ENCODE peak calls at places on chromosomes 12 and 14, in six cellular contexts. D is hepatocyte, I is gastrocnemius medialis, H is lower lobe of right lung, T is neuronal stem cell, Y is left lung. E is an unnamed sample.

GRCh38 chr12:75868501-75868900 is 163.1 kb downstream of the PHLDA1 start:
- DNase-seq in D (no peak), I (no peak), H (no peak), T (no peak), Y (no peak), E (no peak)

GRCh38 chr12:84912191-84913142 is at the start of gene SLC6A15:
- DNase-seq in D (peak; percentile 85), I (no peak), H (peak; percentile 55), T (peak; percentile 76), Y (peak; percentile 38), E (no peak)

GRCh38 chr12:51242896-51243295 is 4.3 kb downstream of the DAZAP2 start:
- DNase-seq in D (no peak), I (no peak), H (no peak), T (no peak), Y (no peak), E (no peak)

GRCh38 chr12:96876966-96877365 is 30.1 kb upstream of the NEDD1 start:
- DNase-seq in D (no peak), I (no peak), H (no peak), T (no peak), Y (no peak), E (no peak)

GRCh38 chr12:29316772-29317171 is 64.2 kb downstream of the ERGIC2 start:
- DNase-seq in D (peak; percentile 9), I (no peak), H (no peak), T (no peak), Y (no peak), E (no peak)

GRCh38 chr14:77119852-77120251 is 21.7 kb downstream of the ZDHHC22 start:
- DNase-seq in D (no peak), I (no peak), H (no peak), T (no peak), Y (no peak), E (no peak)

GRCh38 chr12:3294481-3294911 is 196.5 kb upstream of the PRMT8 start:
- DNase-seq in D (no peak), I (no peak), H (no peak), T (no peak), Y (no peak), E (no peak)

GRCh38 chr12:130480887-130481286 is 143.2 kb downstream of the PIWIL1 start:
- DNase-seq in D (no peak), I (no peak), H (no peak), T (no peak), Y (no peak), E (no peak)

GRCh38 chr12:50924131-50924438 is 28.3 kb upstream of the HIGD1C start:
- DNase-seq in D (no peak), I (no peak), H (no peak), T (no peak), Y (no peak), E (no peak)

GRCh38 chr14:76769636-76770292 is 8.5 kb downstream of the VASH1 start:
- DNase-seq in D (no peak), I (no peak), H (no peak), T (no peak), Y (no peak), E (peak; percentile 3)

GRCh38 chr14:62251237-62251636 is 489.0 kb downstream of the SNAPC1 start:
- DNase-seq in D (no peak), I (no peak), H (no peak), T (no peak), Y (no peak), E (no peak)

DNA sequence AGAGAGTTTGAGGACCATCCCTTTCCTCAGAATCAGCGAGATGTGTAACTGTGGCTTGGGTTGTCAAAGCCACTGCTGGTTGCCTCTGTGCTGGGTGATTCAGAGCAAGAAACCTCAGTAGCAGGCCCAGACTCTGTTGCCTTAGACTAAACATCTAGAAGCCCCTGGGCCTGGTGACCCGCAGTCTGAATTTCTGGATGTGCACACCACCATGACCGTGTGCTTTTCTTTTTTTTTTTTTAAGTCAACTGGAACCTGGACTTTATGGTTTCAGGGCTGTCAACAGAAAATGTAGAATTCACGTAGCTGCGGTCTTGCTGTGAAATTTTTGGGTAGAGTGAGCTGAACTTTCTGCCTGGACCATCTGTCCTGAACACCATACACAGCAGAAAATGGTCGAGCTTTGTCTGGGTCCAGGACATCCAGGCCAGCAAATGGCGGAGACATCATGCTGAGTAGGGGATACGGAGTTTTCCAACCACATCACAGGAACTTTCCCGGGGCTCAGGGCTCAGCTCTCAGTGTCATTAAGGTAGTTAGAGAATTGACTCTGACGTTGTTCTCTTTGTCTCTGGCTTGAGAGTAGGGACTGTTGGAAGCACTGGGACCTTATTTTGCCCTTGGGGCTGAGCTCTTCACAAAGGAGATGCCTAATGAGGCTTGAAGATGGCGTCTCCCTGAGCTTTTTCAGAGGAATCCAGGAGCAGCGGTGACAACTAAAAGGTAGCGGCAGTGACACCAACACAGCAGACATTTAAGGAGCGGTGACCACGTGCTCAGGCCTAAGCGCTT is 23.0 kb upstream of the BATF start:
- DNase-seq in D (no peak), I (no peak), H (no peak), T (no peak), Y (no peak), E (no peak)
- H3K27me3 ChIP-seq in D (no peaks in the 10 kb centered on the region), I (no peaks in the 10 kb centered on the region), H (no peaks in the 10 kb centered on the region), T (no peaks in the 10 kb centered on the region), Y (no peaks in the 10 kb centered on the region), E (no peaks in the 10 kb centered on the region)

GRCh38 chr12:122020795-122021192 is 890 bp upstream of the BCL7A start:
- DNase-seq in D (no peak), I (no peak), H (no peak), T (no peak), Y (no peak), E (no peak)
- H3K4me3 ChIP-seq in D (no peak overlapping the region), I (peak overlapping the region; percentile 83), H (peak overlapping the region; percentile 75), T (no peak overlapping the region), Y (peak overlapping the region; percentile 48), E (peak overlapping the region; percentile 77)

DNA sequence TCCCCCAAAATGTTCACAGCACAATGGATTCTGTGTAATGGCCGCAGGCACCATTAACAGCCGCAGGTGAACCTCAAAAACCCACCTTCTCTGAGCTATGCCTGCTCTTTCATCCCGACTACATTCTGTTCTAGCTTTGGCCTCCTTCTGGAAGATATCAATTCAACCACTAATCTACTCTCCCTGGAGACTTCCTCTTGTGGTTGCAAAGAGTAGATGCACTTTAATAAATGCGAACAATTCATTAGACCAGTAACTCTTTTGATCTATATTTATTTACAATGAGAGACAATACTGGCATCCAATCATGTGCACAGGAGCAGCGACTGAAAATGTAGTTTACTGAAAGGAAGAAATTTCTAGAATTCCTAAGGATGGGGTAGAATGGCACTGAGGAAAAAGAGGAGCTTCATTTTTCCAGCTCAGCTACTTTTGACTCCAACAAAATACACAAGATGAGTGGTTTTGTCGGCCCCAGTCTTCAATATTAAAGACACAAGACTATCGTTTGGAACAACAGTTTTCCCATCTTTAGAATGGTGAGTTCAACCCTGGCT is 5.3 kb downstream of the GRIN2B start:
- DNase-seq in D (no peak), I (no peak), H (no peak), T (no peak), Y (no peak), E (no peak)
- H3K27me3 ChIP-seq in D (peaks cover 57% of the 10 kb centered on the region), I (peaks cover 5% of the 10 kb centered on the region), H (peaks cover 22% of the 10 kb centered on the region), T (peaks cover 4% of the 10 kb centered on the region), Y (peaks cover 52% of the 10 kb centered on the region), E (no peaks in the 10 kb centered on the region)

DNA sequence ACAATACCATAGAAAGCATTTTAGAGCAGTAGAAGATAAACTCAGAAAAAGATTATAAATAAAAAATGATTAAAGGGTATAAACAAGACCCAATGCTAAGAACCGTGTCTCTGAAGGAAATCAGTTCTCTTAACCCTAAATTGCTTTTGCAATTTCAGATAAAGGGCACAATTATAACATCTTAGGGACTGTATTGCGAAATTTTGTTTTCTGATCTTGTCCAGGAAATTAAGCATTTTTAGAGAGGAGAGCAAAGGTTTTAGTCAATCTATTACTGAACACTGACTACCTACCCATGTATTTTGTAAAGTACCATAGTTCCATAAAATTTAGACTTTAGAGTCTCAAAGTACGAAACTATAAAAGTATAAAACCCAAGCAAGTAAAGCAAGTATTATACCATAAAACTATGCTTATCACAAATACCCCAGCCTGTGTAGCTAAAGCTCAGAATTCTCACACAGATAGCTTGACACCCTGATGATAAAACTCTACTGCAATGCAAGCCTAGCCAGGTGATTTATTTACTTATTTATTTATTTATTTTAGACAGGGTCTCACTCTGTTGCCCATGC is 6.8 kb upstream of the CHPT1 start:
- DNase-seq in D (no peak), I (no peak), H (no peak), T (no peak), Y (no peak), E (no peak)
- H3K4me3 ChIP-seq in D (no peak overlapping the region), I (no peak overlapping the region), H (no peak overlapping the region), T (no peak overlapping the region), Y (no peak overlapping the region), E (no peak overlapping the region)

GRCh38 chr14:37600880-37601741 is 5.7 kb downstream of the TTC6 start:
- DNase-seq in D (no peak), I (no peak), H (no peak), T (no peak), Y (no peak), E (no peak)
- H3K27me3 ChIP-seq in D (peaks cover 70% of the 10 kb centered on the region), I (peaks cover 87% of the 10 kb centered on the region), H (peaks cover 81% of the 10 kb centered on the region), T (peaks cover 26% of the 10 kb centered on the region), Y (peaks cover 100% of the 10 kb centered on the region), E (peaks cover 91% of the 10 kb centered on the region)

DNA sequence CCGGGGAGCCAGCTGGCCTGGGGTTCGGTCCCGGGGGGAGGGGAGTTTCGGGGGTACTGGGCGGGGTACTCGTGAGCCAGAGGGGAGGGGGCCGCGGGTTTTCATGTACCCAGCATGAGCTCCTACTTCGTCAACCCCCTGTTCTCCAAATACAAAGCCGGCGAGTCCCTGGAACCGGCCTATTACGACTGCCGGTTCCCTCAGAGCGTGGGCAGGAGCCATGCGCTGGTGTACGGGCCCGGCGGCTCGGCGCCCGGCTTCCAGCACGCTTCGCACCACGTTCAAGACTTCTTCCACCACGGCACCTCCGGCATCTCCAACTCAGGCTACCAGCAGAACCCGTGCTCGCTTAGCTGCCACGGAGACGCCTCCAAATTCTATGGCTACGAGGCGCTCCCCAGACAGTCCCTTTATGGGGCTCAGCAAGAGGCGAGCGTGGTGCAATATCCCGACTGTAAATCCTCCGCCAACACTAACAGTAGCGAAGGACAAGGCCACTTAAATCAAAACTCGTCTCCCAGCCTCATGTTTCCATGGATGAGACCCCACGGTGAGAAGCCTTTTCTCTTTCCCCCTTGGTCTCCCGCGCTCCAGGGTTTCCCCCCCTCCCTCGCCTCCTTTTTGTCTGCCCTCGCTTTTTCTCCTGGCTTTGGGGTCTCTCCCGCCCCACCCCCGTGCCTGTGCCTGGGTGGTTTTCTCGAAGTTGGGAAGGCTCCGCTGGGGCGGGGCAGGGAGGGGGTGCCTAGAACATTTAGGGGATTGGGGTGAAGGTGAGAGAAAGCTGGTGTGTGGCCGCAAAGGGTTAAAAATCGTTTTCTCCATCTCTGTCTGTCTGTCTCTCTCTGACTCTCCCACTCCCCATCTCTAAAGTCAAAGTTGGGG is 627 bp downstream of the HOXC8 start:
- DNase-seq in D (peak; percentile 54), I (no peak), H (no peak), T (no peak), Y (no peak), E (no peak)
- H3K4me3 ChIP-seq in D (no peak overlapping the region), I (peak overlapping the region; percentile 62), H (peak overlapping the region; percentile 19), T (no peak overlapping the region), Y (no peak overlapping the region), E (peak overlapping the region; percentile 53)

GRCh38 chr12:132174703-132175490 is 30.6 kb downstream of the NOC4L start:
- DNase-seq in D (no peak), I (no peak), H (no peak), T (no peak), Y (no peak), E (no peak)
- H3K27me3 ChIP-seq in D (peaks cover 36% of the 10 kb centered on the region), I (peaks cover 44% of the 10 kb centered on the region), H (peaks cover 74% of the 10 kb centered on the region), T (no peaks in the 10 kb centered on the region), Y (peaks cover 100% of the 10 kb centered on the region), E (peaks cover 91% of the 10 kb centered on the region)

GRCh38 chr14:74251546-74252030 is 12.3 kb downstream of the VSX2 start:
- DNase-seq in D (peak; percentile 86), I (peak; percentile 40), H (peak; percentile 79), T (no peak), Y (peak; percentile 78), E (no peak)
- H3K4me3 ChIP-seq in D (no peak overlapping the region), I (peak overlapping the region; percentile 44), H (peak overlapping the region; percentile 41), T (no peak overlapping the region), Y (peak overlapping the region; percentile 12), E (no peak overlapping the region)